ENCODE peak calls at places on chromosomes 3 and 15, in seven cellular contexts. S, W, J, A, T, B and V are unnamed samples.
A peak's percentile ranks its signal among the peaks of the same experiment; 100 is the strongest.

GRCh38 chr15:48433226-48433886 is 102.1 kb downstream of the DUT start:
- DNase-seq in A (no peak), B (no peak), W (no peak), T (no peak), S (no peak), J (no peak), V (no peak)

GRCh38 chr15:70833897-70834765 is 19.8 kb downstream of the LARP6 start:
- DNase-seq in T (no peak), B (peak; percentile 12), J (peak; percentile 33), A (no peak), S (peak; percentile 59), W (no peak), V (no peak)

GRCh38 chr15:79002631-79003030 is 57.8 kb upstream of the CTSH start:
- DNase-seq in B (no peak), J (no peak), S (no peak), T (no peak), W (no peak), A (no peak), V (no peak)

GRCh38 chr3:87796137-87796899 is 262.5 kb downstream of the CGGBP1 start:
- DNase-seq in J (no peak), S (no peak), A (no peak), T (no peak), B (no peak), W (no peak), V (no peak)

GRCh38 chr3:190017575-190018288 is 103.0 kb downstream of the P3H2 start:
- DNase-seq in T (peak; percentile 40), S (no peak), B (peak; percentile 27), W (no peak), J (peak; percentile 31), A (no peak), V (no peak)

GRCh38 chr3:5036858-5037257 is 57.6 kb downstream of the BHLHE40 start:
- DNase-seq in W (no peak), S (no peak), A (no peak), T (no peak), B (no peak), J (no peak), V (no peak)

GRCh38 chr15:48682949-48683651 is 37.6 kb upstream of the FBN1 start:
- DNase-seq in J (no peak), B (no peak), A (peak; percentile 71), W (no peak), T (no peak), S (no peak), V (no peak)

GRCh38 chr15:55741592-55742497 is 1.1 kb downstream of the PRTG start:
- DNase-seq in S (peak; percentile 60), T (no peak), J (no peak), A (peak; percentile 31), B (peak; percentile 44), W (no peak), V (no peak)

GRCh38 chr3:14234197-14235002 is 55.8 kb downstream of the LSM3 start:
- DNase-seq in W (no peak), S (no peak), A (peak; percentile 72), B (no peak), J (no peak), T (no peak), V (no peak)

GRCh38 chr3:18079739-18080138 is 337.3 kb upstream of the TBC1D5 start:
- DNase-seq in B (no peak), S (no peak), T (no peak), A (no peak), J (peak; percentile 69), W (no peak), V (no peak)